ENCODE peak calls at places on chromosomes 11 and 22, in ten cellular contexts. Q, U, H, M, T, S, N, K, F and W are unnamed samples.

GRCh38 chr11:126132319-126132718 is 69.7 kb upstream of the CDON start:
- DNase-seq in Q (no peak), U (peak; percentile 70), H (peak; percentile 75), M (no peak), T (no peak), S (peak; percentile 8), N (no peak), K (no peak), F (no peak), W (no peak)

GRCh38 chr11:57597971-57598830 is 716 bp downstream of the SERPING1 start:
- DNase-seq in Q (peak; percentile 62), U (peak; percentile 50), H (peak; percentile 95), M (no peak), T (peak; percentile 90), S (no peak), N (peak; percentile 79), K (peak; percentile 75), F (peak; percentile 90), W (peak; percentile 92)

GRCh38 chr22:26949193-26949592 is 291.8 kb downstream of the MIAT start:
- DNase-seq in Q (no peak), U (no peak), H (no peak), M (no peak), T (no peak), S (no peak), N (no peak), K (no peak), F (no peak), W (no peak)

GRCh38 chr22:40128989-40129388 is 48.7 kb upstream of the TNRC6B start:
- DNase-seq in Q (peak; percentile 48), U (no peak), H (no peak), M (peak; percentile 19), T (no peak), S (no peak), N (no peak), K (no peak), F (no peak), W (no peak)

GRCh38 chr11:34490304-34490703 is 23.3 kb downstream of the ELF5 start:
- DNase-seq in Q (no peak), U (no peak), H (no peak), M (no peak), T (no peak), S (no peak), N (no peak), K (no peak), F (no peak), W (no peak)

GRCh38 chr22:20438066-20438677 is 547 bp upstream of the SCARF2 start:
- DNase-seq in Q (no peak), U (no peak), H (peak; percentile 80), M (no peak), T (peak; percentile 79), S (no peak), N (peak; percentile 74), K (no peak), F (no peak), W (no peak)

GRCh38 chr11:64202992-64203391 is 3.5 kb upstream of the FERMT3 start:
- DNase-seq in Q (no peak), U (no peak), H (no peak), M (no peak), T (no peak), S (no peak), N (no peak), K (no peak), F (no peak), W (no peak)

GRCh38 chr11:34242037-34242625 is 115.7 kb downstream of the ABTB2 start:
- DNase-seq in Q (no peak), U (no peak), H (no peak), M (no peak), T (no peak), S (no peak), N (no peak), K (no peak), F (no peak), W (no peak)

GRCh38 chr11:34576331-34576730 is 44.6 kb upstream of the EHF start:
- DNase-seq in Q (no peak), U (no peak), H (no peak), M (no peak), T (no peak), S (no peak), N (no peak), K (no peak), F (no peak), W (no peak)

GRCh38 chr11:102367364-102367763 is 20.4 kb downstream of the BIRC2 start:
- DNase-seq in Q (no peak), U (no peak), H (no peak), M (no peak), T (no peak), S (no peak), N (no peak), K (no peak), F (peak; percentile 35), W (no peak)

GRCh38 chr22:44648085-44648820 is 53.8 kb upstream of the PRR5 start:
- DNase-seq in Q (no peak), U (no peak), H (no peak), M (no peak), T (peak; percentile 88), S (no peak), N (peak; percentile 69), K (no peak), F (peak; percentile 8), W (no peak)

GRCh38 chr11:87219266-87219665 is 181.5 kb downstream of the TMEM135 start:
- DNase-seq in Q (no peak), U (no peak), H (no peak), M (no peak), T (no peak), S (no peak), N (no peak), K (peak; percentile 2), F (no peak), W (no peak)

GRCh38 chr11:71253794-71254193 is 1.4 kb upstream of the SHANK2 start:
- DNase-seq in Q (no peak), U (no peak), H (no peak), M (no peak), T (no peak), S (no peak), N (no peak), K (no peak), F (no peak), W (no peak)

GRCh38 chr11:31968774-31969433 is 122.0 kb upstream of the RCN1 start:
- DNase-seq in Q (no peak), U (no peak), H (no peak), M (no peak), T (no peak), S (no peak), N (no peak), K (no peak), F (peak; percentile 62), W (no peak)

GRCh38 chr11:115166826-115167225 is 337.4 kb downstream of the CADM1 start:
- DNase-seq in Q (no peak), U (no peak), H (no peak), M (no peak), T (no peak), S (no peak), N (no peak), K (no peak), F (no peak), W (no peak)

GRCh38 chr11:130408401-130408890 is 20.0 kb downstream of the ADAMTS8 start:
- DNase-seq in Q (no peak), U (no peak), H (no peak), M (no peak), T (no peak), S (no peak), N (no peak), K (no peak), F (no peak), W (no peak)

GRCh38 chr11:3161309-3161708 is 3.8 kb downstream of the OSBPL5 start:
- DNase-seq in Q (peak; percentile 7), U (no peak), H (peak; percentile 70), M (no peak), T (no peak), S (no peak), N (peak; percentile 65), K (no peak), F (no peak), W (no peak)

GRCh38 chr22:44549701-44550100 is 51.7 kb upstream of the RTL6 start:
- DNase-seq in Q (no peak), U (no peak), H (no peak), M (no peak), T (no peak), S (no peak), N (no peak), K (no peak), F (no peak), W (no peak)

GRCh38 chr11:120548682-120549209 is 37.2 kb downstream of the GRIK4 start:
- DNase-seq in Q (no peak), U (no peak), H (no peak), M (no peak), T (no peak), S (no peak), N (no peak), K (no peak), F (no peak), W (no peak)
- TF ChIP-seq POLR2AphosphoS5 in Q (no peak), U (no peak), H (no peak), M (no peak), T (no peak), S (no peak), N (no peak), K (no peak), F (no peak), W (no peak)

GRCh38 chr11:6354651-6355485 is 34.6 kb upstream of the CAVIN3 start:
- DNase-seq in Q (no peak), U (no peak), H (no peak), M (no peak), T (no peak), S (no peak), N (no peak), K (no peak), F (no peak), W (no peak)
- TF ChIP-seq POLR2AphosphoS5 in Q (no peak), U (no peak), H (no peak), M (no peak), T (no peak), S (no peak), N (no peak), K (no peak), F (no peak), W (no peak)

DNA sequence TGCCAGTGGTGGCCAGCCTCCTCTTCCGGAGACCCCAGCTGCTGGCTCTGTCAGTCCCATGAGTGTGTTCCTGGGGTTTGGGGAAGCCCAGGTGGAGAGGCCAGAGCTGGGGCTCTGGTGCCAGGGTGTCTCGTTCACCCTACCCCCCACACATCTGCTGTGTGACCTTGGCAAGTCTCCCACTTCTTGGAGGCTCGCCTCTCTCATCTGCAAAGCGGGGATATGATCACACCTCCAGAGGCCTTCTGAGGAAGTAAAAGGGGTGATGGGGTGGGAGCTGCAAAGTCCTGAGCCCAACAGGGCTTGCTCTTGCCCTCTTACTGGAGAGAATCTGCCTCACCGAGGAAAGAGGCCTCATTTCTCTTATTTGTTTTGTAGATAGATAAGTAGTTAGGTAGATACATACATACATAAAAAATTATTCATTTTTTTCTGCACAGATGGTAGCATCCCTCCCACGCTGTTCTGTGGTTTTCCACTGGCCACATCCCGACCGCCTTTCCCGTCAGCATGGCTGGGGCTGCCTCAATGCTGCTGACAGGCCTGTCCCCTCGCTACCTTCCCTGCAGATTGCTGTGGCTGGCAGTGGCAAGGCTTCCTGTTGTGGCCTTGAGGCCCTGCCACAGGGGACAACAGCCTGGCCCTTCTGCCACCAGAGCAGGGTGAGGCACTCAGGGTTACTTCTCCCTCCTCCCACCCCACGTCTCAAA is 23.9 kb downstream of the MYO7A start:
- DNase-seq in Q (peak; percentile 40), U (no peak), H (no peak), M (no peak), T (no peak), S (no peak), N (no peak), K (no peak), F (no peak), W (no peak)
- TF ChIP-seq POLR2AphosphoS5 in Q (no peak), U (no peak), H (no peak), M (no peak), T (no peak), S (no peak), N (peak; percentile 58), K (no peak), F (no peak), W (no peak)

GRCh38 chr22:28009272-28009827 is 90.3 kb upstream of the PITPNB start:
- DNase-seq in Q (peak; percentile 76), U (peak; percentile 75), H (peak; percentile 87), M (peak; percentile 86), T (peak; percentile 88), S (peak; percentile 49), N (peak; percentile 90), K (peak; percentile 67), F (peak; percentile 89), W (no peak)
- TF ChIP-seq POLR2AphosphoS5 in Q (no peak), U (no peak), H (peak; percentile 54), M (no peak), T (no peak), S (no peak), N (peak; percentile 47), K (no peak), F (no peak), W (peak; percentile 46)